ENCODE peak calls at places on chromosomes 7 and 10, in four cellular contexts. One of them, this sample, is unnamed.
A peak's percentile ranks its signal among the peaks of the same experiment; 100 is the strongest.

GRCh38 chr10:86282664-86283465 is 83.7 kb downstream of the GRID1 start:
- DNase-seq in substantia nigra: no peak
- DNase-seq in GM20000: no peak
- DNase-seq in activated naive CD4-positive, alpha-beta T cell: no peak
- DNase-seq in this sample: no peak

GRCh38 chr10:20999713-21000112 is 102.6 kb upstream of the NEBL start:
- DNase-seq in GM20000: no peak
- DNase-seq in activated naive CD4-positive, alpha-beta T cell: no peak
- DNase-seq in substantia nigra: no peak
- DNase-seq in this sample: no peak

GRCh38 chr7:108613147-108613948 is 43.7 kb downstream of the DNAJB9 start:
- DNase-seq in activated naive CD4-positive, alpha-beta T cell: no peak
- DNase-seq in GM20000: peak; percentile 34
- DNase-seq in substantia nigra: no peak
- DNase-seq in this sample: no peak

GRCh38 chr7:7639421-7639820 is 1.1 kb upstream of the UMAD1 start:
- DNase-seq in substantia nigra: no peak
- DNase-seq in GM20000: no peak
- DNase-seq in activated naive CD4-positive, alpha-beta T cell: no peak
- DNase-seq in this sample: no peak

GRCh38 chr7:3381073-3381685 is 80.1 kb downstream of the SDK1 start:
- DNase-seq in activated naive CD4-positive, alpha-beta T cell: no peak
- DNase-seq in GM20000: no peak
- DNase-seq in substantia nigra: no peak
- DNase-seq in this sample: no peak

GRCh38 chr7:136050462-136050847 is 73.3 kb upstream of the MTPN start:
- DNase-seq in GM20000: no peak
- DNase-seq in activated naive CD4-positive, alpha-beta T cell: no peak
- DNase-seq in substantia nigra: no peak
- DNase-seq in this sample: no peak

GRCh38 chr10:11908536-11908935 is 85.4 kb downstream of the PROSER2 start:
- DNase-seq in GM20000: no peak
- DNase-seq in substantia nigra: no peak
- DNase-seq in activated naive CD4-positive, alpha-beta T cell: no peak
- DNase-seq in this sample: no peak

GRCh38 chr7:119945822-119946221 is 327.2 kb upstream of the KCND2 start:
- DNase-seq in substantia nigra: no peak
- DNase-seq in GM20000: no peak
- DNase-seq in activated naive CD4-positive, alpha-beta T cell: no peak
- DNase-seq in this sample: no peak

GRCh38 chr10:94108200-94108599 is 114.5 kb downstream of the PLCE1 start:
- DNase-seq in GM20000: no peak
- DNase-seq in activated naive CD4-positive, alpha-beta T cell: no peak
- DNase-seq in substantia nigra: no peak
- DNase-seq in this sample: no peak

GRCh38 chr7:150367677-150368097 is 935 bp upstream of the REPIN1 start:
- DNase-seq in substantia nigra: no peak
- DNase-seq in activated naive CD4-positive, alpha-beta T cell: no peak
- DNase-seq in GM20000: no peak
- DNase-seq in this sample: no peak

GRCh38 chr10:44352316-44353127 is 32.4 kb downstream of the CXCL12 start:
- DNase-seq in substantia nigra: no peak
- DNase-seq in GM20000: no peak
- DNase-seq in activated naive CD4-positive, alpha-beta T cell: no peak
- DNase-seq in this sample: no peak

This sample was measured in GM12878.